ENCODE peak calls at places on chromosome 18, in seven cellular contexts. A, W, N, V, M, X and T are unnamed samples. For H3K9me3, the result is how much of the 10 kb centered on the place peaks cover.

GRCh38 chr18:32919799-32920198 is 147.0 kb upstream of the KLHL14 start:
- DNase-seq in W (no peak), M (peak), X (no peak), A (no peak), N (no peak), V (peak), T (no peak)

GRCh38 chr18:80159713-80160636 is 50.9 kb downstream of the ADNP2 start:
- DNase-seq in N (peak), M (no peak), X (peak), V (no peak), W (peak), A (no peak), T (no peak)

GRCh38 chr18:43870626-43871025 is 593.3 kb upstream of the SYT4 start:
- DNase-seq in V (no peak), A (no peak), W (no peak), X (no peak), M (no peak), N (no peak), T (no peak)

GRCh38 chr18:6248017-6248416 is 166.7 kb downstream of the L3MBTL4 start:
- DNase-seq in N (no peak), W (no peak), M (no peak), X (no peak), A (no peak), V (no peak), T (no peak)

GRCh38 chr18:74715306-74715705 is 117.6 kb downstream of the ZNF407 start:
- DNase-seq in V (no peak), X (no peak), A (no peak), M (no peak), W (no peak), N (no peak), T (no peak)

GRCh38 chr18:2654105-2654827 is 1.3 kb upstream of the SMCHD1 start:
- DNase-seq in N (no peak), W (no peak), V (no peak), A (no peak), M (no peak), X (no peak), T (no peak)

GRCh38 chr18:59671533-59671932 is 25.7 kb downstream of the CCBE1 start:
- DNase-seq in W (no peak), V (no peak), X (no peak), N (no peak), A (no peak), M (no peak), T (no peak)

GRCh38 chr18:686339-687111 is 25.9 kb downstream of the ENOSF1 start:
- DNase-seq in V (no peak), N (no peak), A (no peak), X (no peak), W (no peak), M (peak), T (no peak)

GRCh38 chr18:904135-905090 is at the start of gene ADCYAP1:
- DNase-seq in X (no peak), V (no peak), N (no peak), A (no peak), M (no peak), W (no peak), T (no peak)

GRCh38 chr18:44185981-44186380 is 494.7 kb upstream of the SETBP1 start:
- DNase-seq in W (no peak), X (no peak), N (no peak), A (no peak), V (no peak), M (no peak), T (no peak)

GRCh38 chr18:5894613-5895299 is 566 bp downstream of the TMEM200C start:
- DNase-seq in V (no peak), N (peak), A (peak), X (peak), W (no peak), M (peak), T (no peak)

GRCh38 chr18:48850891-48851302 is 99.9 kb downstream of the SMAD7 start:
- DNase-seq in W (no peak), V (no peak), X (no peak), A (peak), M (no peak), N (no peak), T (no peak)

GRCh38 chr18:59448546-59448945 is 89.5 kb upstream of the LMAN1 start:
- DNase-seq in A (no peak), V (no peak), M (no peak), N (no peak), W (no peak), X (no peak), T (no peak)

GRCh38 chr18:59556265-59556664 is 141.0 kb downstream of the CCBE1 start:
- DNase-seq in N (no peak), A (no peak), W (no peak), M (no peak), V (no peak), X (no peak), T (no peak)

GRCh38 chr18:59912007-59912550 is 12.3 kb downstream of the PMAIP1 start:
- DNase-seq in X (no peak), N (no peak), V (no peak), M (no peak), A (no peak), W (no peak), T (no peak)

GRCh38 chr18:26082475-26082874 is 7.9 kb downstream of the SS18 start:
- DNase-seq in V (no peak), W (no peak), N (no peak), X (no peak), A (no peak), M (no peak), T (no peak)

GRCh38 chr18:28147674-28148171 is 29.2 kb downstream of the CDH2 start:
- DNase-seq in N (no peak), V (peak), X (no peak), A (no peak), W (no peak), M (no peak), T (no peak)

GRCh38 chr18:74353169-74353775 is 37.6 kb downstream of the C18orf63 start:
- DNase-seq in A (peak), V (peak), W (peak), M (peak), X (peak), N (no peak), T (peak)

GRCh38 chr18:28048612-28049011 is 128.3 kb downstream of the CDH2 start:
- DNase-seq in W (no peak), V (no peak), X (no peak), A (no peak), N (no peak), M (no peak), T (no peak)

GRCh38 chr18:65359479-65359878 is 391.3 kb upstream of the CDH7 start:
- DNase-seq in N (no peak), V (no peak), X (no peak), W (no peak), M (no peak), A (no peak), T (no peak)

GRCh38 chr18:62585274-62586147 is 62.7 kb downstream of the ZCCHC2 start:
- DNase-seq in V (no peak), W (no peak), N (no peak), M (no peak), X (no peak), A (no peak), T (no peak)

GRCh38 chr18:26736301-26736700 is 129.2 kb downstream of the AQP4 start:
- DNase-seq in W (no peak), M (no peak), A (no peak), N (no peak), X (no peak), V (no peak), T (no peak)

GRCh38 chr18:73812423-73812822 is 335.2 kb downstream of the FBXO15 start:
- DNase-seq in X (no peak), W (no peak), A (no peak), M (no peak), N (no peak), V (no peak), T (no peak)

GRCh38 chr18:63178526-63178880 is 141.1 kb downstream of the BCL2 start:
- DNase-seq in V (no peak), X (peak), W (no peak), N (peak), M (no peak), A (peak), T (peak)

GRCh38 chr18:23330423-23330822 is 122.7 kb upstream of the RIOK3 start:
- DNase-seq in V (no peak), W (no peak), N (no peak), A (no peak), M (no peak), X (no peak), T (peak)

DNA sequence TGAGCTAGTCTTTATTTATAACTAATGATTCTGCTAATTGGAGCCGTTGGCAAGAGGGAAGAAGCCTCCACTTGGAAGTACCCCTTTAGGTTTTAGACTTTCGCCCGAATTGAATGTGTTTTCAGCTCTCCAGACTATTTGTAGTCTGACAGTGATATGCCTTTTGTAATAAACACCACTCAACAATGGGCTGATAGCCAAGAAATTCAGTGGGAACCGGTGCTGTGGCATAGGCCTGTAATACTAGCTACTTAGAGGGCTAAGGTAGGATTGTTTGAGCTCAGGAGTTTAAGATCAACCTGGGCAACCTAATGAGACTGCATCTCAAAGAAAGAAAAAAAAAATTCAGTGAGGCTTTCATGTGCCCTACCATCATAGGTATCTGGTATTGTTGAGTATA is 13.6 kb upstream of the ZSCAN30 start:
- DNase-seq in M (no peak), V (no peak), X (no peak), N (no peak), A (no peak), W (no peak), T (no peak)
- H3K9me3 ChIP-seq in M (half or more), V (half or more), X (half or more), N (half or more), A (half or more), W (half or more), T (under half)

DNA sequence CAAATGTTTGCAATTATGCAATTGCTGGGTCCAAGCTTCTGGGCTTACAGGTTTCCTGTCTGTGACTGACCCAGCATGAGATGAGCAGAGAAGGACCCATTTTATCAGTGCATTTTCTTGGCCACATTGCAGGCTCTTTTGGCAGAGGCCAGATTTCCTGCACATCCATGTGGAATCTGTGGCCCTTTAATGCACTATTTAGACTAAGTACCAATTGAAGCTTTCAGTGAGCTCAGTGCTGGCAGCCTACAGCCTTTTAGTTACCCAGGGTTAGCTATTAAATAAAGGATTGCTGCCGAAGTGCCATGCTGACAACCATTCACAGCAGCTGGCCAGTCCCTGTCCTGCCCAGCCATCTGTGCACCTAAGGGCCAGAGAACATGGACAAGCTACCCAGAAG is 165.0 kb downstream of the ANKRD30B start:
- DNase-seq in N (no peak), V (no peak), W (no peak), M (no peak), A (no peak), X (no peak), T (no peak)
- H3K9me3 ChIP-seq in N (under half), V (under half), W (under half), M (under half), A (under half), X (under half), T (under half)

DNA sequence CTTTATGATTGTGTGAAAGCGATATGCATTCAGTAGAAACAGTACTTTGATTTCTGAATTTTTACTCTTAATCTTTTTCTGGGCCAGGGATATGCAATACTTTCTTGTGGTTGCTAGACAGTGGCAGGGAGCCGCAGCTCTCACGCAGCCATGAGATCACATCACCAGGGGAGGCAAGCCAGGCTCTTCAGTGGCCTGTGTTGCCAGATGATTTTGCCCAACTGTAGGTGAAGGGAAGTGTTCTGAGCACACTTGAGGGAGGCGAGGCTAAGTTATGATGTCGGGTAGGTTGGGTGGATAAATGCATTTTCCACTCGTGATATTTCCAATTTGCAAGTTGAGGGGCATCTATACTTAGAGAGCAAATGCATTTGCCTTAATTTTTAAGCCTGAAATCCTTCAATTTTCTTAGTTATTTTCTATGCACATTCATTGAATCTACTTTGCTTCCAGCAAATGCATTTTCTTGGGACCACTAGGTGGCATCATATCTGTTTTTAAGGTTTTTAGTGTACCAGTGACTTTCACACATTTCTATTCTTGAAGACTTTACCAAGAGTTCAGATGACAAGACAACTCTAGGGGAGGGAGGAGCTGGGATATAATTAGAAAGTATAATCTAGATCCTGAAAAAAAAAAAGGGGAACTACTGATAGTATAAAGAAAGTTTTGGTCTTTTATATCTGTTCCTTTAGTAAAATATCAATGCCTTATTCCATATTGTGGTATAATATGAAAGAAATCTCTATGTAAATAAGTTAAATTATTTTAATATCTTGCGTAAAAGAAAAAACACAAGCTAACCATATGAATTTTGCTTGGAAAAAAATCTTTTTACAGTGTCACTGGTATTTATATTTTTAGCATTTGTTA is 643.3 kb downstream of the SOCS6 start:
- DNase-seq in M (no peak), X (no peak), A (no peak), W (no peak), V (peak), N (no peak), T (no peak)
- H3K9me3 ChIP-seq in M (under half), X (under half), A (under half), W (under half), V (under half), N (under half), T (under half)

DNA sequence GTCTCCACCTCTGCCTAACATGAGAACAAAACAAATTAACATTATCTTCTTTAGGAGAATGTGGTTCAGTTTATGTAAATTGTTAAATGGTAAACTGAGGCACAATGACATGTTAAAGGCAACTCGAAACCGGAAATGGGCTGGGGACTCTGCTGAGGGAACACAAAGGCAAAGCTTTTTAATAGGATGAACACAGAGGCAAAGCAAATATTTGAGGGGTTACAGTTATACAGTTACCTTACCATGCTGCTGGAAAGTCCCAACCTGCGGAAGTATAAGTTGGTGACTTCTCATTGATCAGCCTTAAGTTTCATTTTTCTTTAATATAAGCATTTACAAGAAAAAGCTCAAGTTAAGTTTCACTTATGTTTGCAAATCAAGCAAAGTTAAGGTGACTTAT is 195.0 kb downstream of the DLGAP1 start:
- DNase-seq in X (no peak), A (no peak), W (no peak), N (no peak), V (no peak), M (no peak), T (no peak)
- H3K9me3 ChIP-seq in X (under half), A (under half), W (under half), N (under half), V (under half), M (under half), T (under half)

GRCh38 chr18:42039396-42039795 is 84.4 kb downstream of the PIK3C3 start:
- DNase-seq in M (no peak), X (no peak), W (no peak), N (no peak), V (no peak), A (no peak), T (no peak)

GRCh38 chr18:42048150-42048549 is 93.1 kb downstream of the PIK3C3 start:
- DNase-seq in A (no peak), N (no peak), M (no peak), V (peak), W (no peak), X (no peak), T (no peak)

GRCh38 chr18:42041793-42042192 is 86.8 kb downstream of the PIK3C3 start:
- DNase-seq in W (no peak), N (no peak), A (no peak), X (no peak), V (no peak), M (no peak), T (no peak)

GRCh38 chr18:42047721-42048120 is 92.7 kb downstream of the PIK3C3 start:
- DNase-seq in V (peak), N (no peak), A (no peak), W (no peak), X (no peak), M (no peak), T (no peak)

GRCh38 chr18:42045346-42045745 is 90.3 kb downstream of the PIK3C3 start:
- DNase-seq in N (no peak), A (no peak), M (no peak), V (peak), W (no peak), X (no peak), T (no peak)
- H3K9me3 ChIP-seq in N (under half), A (under half), M (under half), V (under half), W (under half), X (under half), T (under half)

GRCh38 chr18:76131738-76132137 is 363.3 kb downstream of the ZNF516 start:
- DNase-seq in M (no peak), W (no peak), X (no peak), N (no peak), A (no peak), V (no peak), T (no peak)
- H3K9me3 ChIP-seq in M (under half), W (under half), X (under half), N (under half), A (under half), V (under half), T (under half)